ENCODE peak calls at places on chromosomes 11 and 22, in nine cellular contexts. One of them, this sample, is unnamed.

GRCh38 chr11:81869337-81870065 is 864.2 kb downstream of the FAM181B start:
- DNase-seq in aorta: no peak
- DNase-seq in effector memory CD4-positive, alpha-beta T cell: peak; percentile 81
- DNase-seq in PC-9: no peak
- DNase-seq in Caco-2: no peak
- DNase-seq in adrenal gland: no peak
- DNase-seq in adipocyte: no peak
- DNase-seq in endothelial cell of umbilical vein: no peak
- DNase-seq in GM23248: no peak
- DNase-seq in this sample: peak; percentile 24

GRCh38 chr22:28143961-28144745 is 225.1 kb upstream of the PITPNB start:
- DNase-seq in aorta: no peak
- DNase-seq in effector memory CD4-positive, alpha-beta T cell: no peak
- DNase-seq in PC-9: no peak
- DNase-seq in Caco-2: no peak
- DNase-seq in adrenal gland: no peak
- DNase-seq in adipocyte: peak; percentile 41
- DNase-seq in endothelial cell of umbilical vein: no peak
- DNase-seq in GM23248: no peak
- DNase-seq in this sample: no peak

GRCh38 chr11:65651589-65652510 is 10.9 kb downstream of the RELA start:
- DNase-seq in aorta: peak; percentile 51
- DNase-seq in effector memory CD4-positive, alpha-beta T cell: no peak
- DNase-seq in PC-9: peak; percentile 79
- DNase-seq in Caco-2: peak; percentile 33
- DNase-seq in adrenal gland: peak; percentile 69
- DNase-seq in adipocyte: no peak
- DNase-seq in endothelial cell of umbilical vein: no peak
- DNase-seq in GM23248: peak; percentile 71
- DNase-seq in this sample: no peak

GRCh38 chr11:86749861-86750401 is 50.4 kb upstream of the PRSS23 start:
- DNase-seq in aorta: no peak
- DNase-seq in effector memory CD4-positive, alpha-beta T cell: no peak
- DNase-seq in PC-9: no peak
- DNase-seq in Caco-2: no peak
- DNase-seq in adrenal gland: no peak
- DNase-seq in adipocyte: peak; percentile 36
- DNase-seq in endothelial cell of umbilical vein: no peak
- DNase-seq in GM23248: peak; percentile 32
- DNase-seq in this sample: no peak

GRCh38 chr11:121671276-121672168 is 218.8 kb upstream of the SORL1-AS1 start:
- DNase-seq in aorta: no peak
- DNase-seq in effector memory CD4-positive, alpha-beta T cell: no peak
- DNase-seq in PC-9: no peak
- DNase-seq in Caco-2: no peak
- DNase-seq in adrenal gland: no peak
- DNase-seq in adipocyte: no peak
- DNase-seq in endothelial cell of umbilical vein: no peak
- DNase-seq in GM23248: peak; percentile 14
- DNase-seq in this sample: no peak

GRCh38 chr11:45646275-45646970 is 19.0 kb downstream of the CHST1 start:
- DNase-seq in aorta: no peak
- DNase-seq in effector memory CD4-positive, alpha-beta T cell: no peak
- DNase-seq in PC-9: no peak
- DNase-seq in Caco-2: no peak
- DNase-seq in adrenal gland: no peak
- DNase-seq in adipocyte: peak; percentile 13
- DNase-seq in endothelial cell of umbilical vein: peak; percentile 60
- DNase-seq in GM23248: peak; percentile 58
- DNase-seq in this sample: peak; percentile 40

GRCh38 chr11:62439785-62440602 is 21.2 kb downstream of the SCGB1A1 start:
- DNase-seq in aorta: peak; percentile 78
- DNase-seq in effector memory CD4-positive, alpha-beta T cell: no peak
- DNase-seq in PC-9: no peak
- DNase-seq in Caco-2: no peak
- DNase-seq in adrenal gland: peak; percentile 26
- DNase-seq in adipocyte: peak; percentile 55
- DNase-seq in endothelial cell of umbilical vein: peak; percentile 60
- DNase-seq in GM23248: peak; percentile 83
- DNase-seq in this sample: no peak

GRCh38 chr11:115980336-115980735 is 476.1 kb upstream of the CADM1 start:
- DNase-seq in aorta: no peak
- DNase-seq in effector memory CD4-positive, alpha-beta T cell: no peak
- DNase-seq in PC-9: no peak
- DNase-seq in Caco-2: no peak
- DNase-seq in adrenal gland: peak; percentile 43
- DNase-seq in adipocyte: no peak
- DNase-seq in endothelial cell of umbilical vein: no peak
- DNase-seq in GM23248: no peak
- DNase-seq in this sample: no peak

GRCh38 chr11:43997022-43997665 is 50.6 kb upstream of the ACCSL start:
- DNase-seq in aorta: no peak
- DNase-seq in effector memory CD4-positive, alpha-beta T cell: no peak
- DNase-seq in PC-9: no peak
- DNase-seq in Caco-2: peak; percentile 2
- DNase-seq in adrenal gland: no peak
- DNase-seq in adipocyte: no peak
- DNase-seq in endothelial cell of umbilical vein: no peak
- DNase-seq in GM23248: no peak
- DNase-seq in this sample: no peak

GRCh38 chr22:43308451-43309235 is 34.5 kb downstream of the SCUBE1 start:
- DNase-seq in aorta: peak; percentile 18
- DNase-seq in effector memory CD4-positive, alpha-beta T cell: no peak
- DNase-seq in PC-9: no peak
- DNase-seq in Caco-2: no peak
- DNase-seq in adrenal gland: no peak
- DNase-seq in adipocyte: no peak
- DNase-seq in endothelial cell of umbilical vein: no peak
- DNase-seq in GM23248: no peak
- DNase-seq in this sample: no peak

GRCh38 chr11:134411887-134412507 is at the start of gene B3GAT1:
- DNase-seq in aorta: no peak
- DNase-seq in effector memory CD4-positive, alpha-beta T cell: no peak
- DNase-seq in PC-9: no peak
- DNase-seq in Caco-2: no peak
- DNase-seq in adrenal gland: no peak
- DNase-seq in adipocyte: no peak
- DNase-seq in endothelial cell of umbilical vein: no peak
- DNase-seq in GM23248: no peak
- DNase-seq in this sample: no peak

GRCh38 chr11:58968251-58968711 is 29.0 kb downstream of the GLYATL1 start:
- DNase-seq in aorta: no peak
- DNase-seq in effector memory CD4-positive, alpha-beta T cell: no peak
- DNase-seq in PC-9: no peak
- DNase-seq in Caco-2: no peak
- DNase-seq in adrenal gland: no peak
- DNase-seq in adipocyte: peak; percentile 16
- DNase-seq in endothelial cell of umbilical vein: no peak
- DNase-seq in GM23248: no peak
- DNase-seq in this sample: no peak

GRCh38 chr11:113189909-113190667 is 124.3 kb upstream of the TTC12 start:
- DNase-seq in aorta: peak; percentile 75
- DNase-seq in effector memory CD4-positive, alpha-beta T cell: no peak
- DNase-seq in PC-9: peak; percentile 89
- DNase-seq in Caco-2: no peak
- DNase-seq in adrenal gland: peak; percentile 88
- DNase-seq in adipocyte: peak; percentile 89
- DNase-seq in endothelial cell of umbilical vein: no peak
- DNase-seq in GM23248: peak; percentile 92
- DNase-seq in this sample: peak; percentile 31

GRCh38 chr11:20097319-20098221 is 62.7 kb downstream of the DBX1 start:
- DNase-seq in aorta: peak; percentile 60
- DNase-seq in effector memory CD4-positive, alpha-beta T cell: no peak
- DNase-seq in PC-9: no peak
- DNase-seq in Caco-2: no peak
- DNase-seq in adrenal gland: no peak
- DNase-seq in adipocyte: peak; percentile 85
- DNase-seq in endothelial cell of umbilical vein: peak; percentile 99
- DNase-seq in GM23248: peak; percentile 95
- DNase-seq in this sample: peak; percentile 92

GRCh38 chr22:37020192-37020479 is 594 bp downstream of the MPST start:
- DNase-seq in aorta: no peak
- DNase-seq in effector memory CD4-positive, alpha-beta T cell: no peak
- DNase-seq in PC-9: peak; percentile 63
- DNase-seq in Caco-2: no peak
- DNase-seq in adrenal gland: peak; percentile 68
- DNase-seq in adipocyte: peak; percentile 66
- DNase-seq in endothelial cell of umbilical vein: peak; percentile 47
- DNase-seq in GM23248: peak; percentile 84
- DNase-seq in this sample: peak; percentile 29

GRCh38 chr11:44967930-44968496 is 17.3 kb upstream of the TP53I11 start:
- DNase-seq in aorta: no peak
- DNase-seq in effector memory CD4-positive, alpha-beta T cell: no peak
- DNase-seq in PC-9: no peak
- DNase-seq in Caco-2: no peak
- DNase-seq in adrenal gland: no peak
- DNase-seq in adipocyte: no peak
- DNase-seq in endothelial cell of umbilical vein: no peak
- DNase-seq in GM23248: no peak
- DNase-seq in this sample: no peak

GRCh38 chr11:123478352-123478986 is 48.4 kb downstream of the GRAMD1B start:
- DNase-seq in aorta: peak; percentile 62
- DNase-seq in effector memory CD4-positive, alpha-beta T cell: peak; percentile 28
- DNase-seq in PC-9: peak; percentile 65
- DNase-seq in Caco-2: peak; percentile 71
- DNase-seq in adrenal gland: peak; percentile 71
- DNase-seq in adipocyte: peak; percentile 89
- DNase-seq in endothelial cell of umbilical vein: peak; percentile 76
- DNase-seq in GM23248: peak; percentile 90
- DNase-seq in this sample: peak; percentile 64

GRCh38 chr11:2885017-2885675 is 429 bp downstream of the CDKN1C start:
- DNase-seq in aorta: peak; percentile 72
- DNase-seq in effector memory CD4-positive, alpha-beta T cell: peak; percentile 14
- DNase-seq in PC-9: no peak
- DNase-seq in Caco-2: no peak
- DNase-seq in adrenal gland: peak; percentile 70
- DNase-seq in adipocyte: peak; percentile 81
- DNase-seq in endothelial cell of umbilical vein: peak; percentile 42
- DNase-seq in GM23248: peak; percentile 62
- DNase-seq in this sample: no peak

GRCh38 chr22:22893891-22894739 is 6.5 kb downstream of the IGLL5 start:
- DNase-seq in aorta: no peak
- DNase-seq in effector memory CD4-positive, alpha-beta T cell: no peak
- DNase-seq in PC-9: no peak
- DNase-seq in Caco-2: peak; percentile 16
- DNase-seq in adrenal gland: no peak
- DNase-seq in adipocyte: no peak
- DNase-seq in endothelial cell of umbilical vein: no peak
- DNase-seq in GM23248: no peak
- DNase-seq in this sample: no peak
- H3K27me3 ChIP-seq in aorta: peaks cover 2% of the 10 kb centered on the region
- H3K27me3 ChIP-seq in effector memory CD4-positive, alpha-beta T cell: peaks cover 5% of the 10 kb centered on the region
- H3K27me3 ChIP-seq in PC-9: peaks cover 86% of the 10 kb centered on the region
- H3K27me3 ChIP-seq in Caco-2: no peaks in the 10 kb centered on the region
- H3K27me3 ChIP-seq in adrenal gland: no peaks in the 10 kb centered on the region
- H3K27me3 ChIP-seq in adipocyte: peaks cover 53% of the 10 kb centered on the region
- H3K27me3 ChIP-seq in endothelial cell of umbilical vein: peaks cover 5% of the 10 kb centered on the region
- H3K27me3 ChIP-seq in GM23248: peaks cover 29% of the 10 kb centered on the region
- H3K27me3 ChIP-seq in this sample: peaks cover 44% of the 10 kb centered on the region

GRCh38 chr11:60917267-60917666 is 3.3 kb downstream of the TMEM109 start:
- DNase-seq in aorta: no peak
- DNase-seq in effector memory CD4-positive, alpha-beta T cell: no peak
- DNase-seq in PC-9: no peak
- DNase-seq in Caco-2: no peak
- DNase-seq in adrenal gland: no peak
- DNase-seq in adipocyte: no peak
- DNase-seq in endothelial cell of umbilical vein: no peak
- DNase-seq in GM23248: no peak
- DNase-seq in this sample: no peak

GRCh38 chr11:60919956-60920355 is 4.3 kb upstream of the TMEM132A start:
- DNase-seq in aorta: no peak
- DNase-seq in effector memory CD4-positive, alpha-beta T cell: no peak
- DNase-seq in PC-9: no peak
- DNase-seq in Caco-2: no peak
- DNase-seq in adrenal gland: peak; percentile 50
- DNase-seq in adipocyte: no peak
- DNase-seq in endothelial cell of umbilical vein: no peak
- DNase-seq in GM23248: peak; percentile 12
- DNase-seq in this sample: no peak

GRCh38 chr11:60919320-60919719 is 4.9 kb upstream of the TMEM132A start:
- DNase-seq in aorta: no peak
- DNase-seq in effector memory CD4-positive, alpha-beta T cell: no peak
- DNase-seq in PC-9: no peak
- DNase-seq in Caco-2: no peak
- DNase-seq in adrenal gland: no peak
- DNase-seq in adipocyte: no peak
- DNase-seq in endothelial cell of umbilical vein: peak; percentile 22
- DNase-seq in GM23248: no peak
- DNase-seq in this sample: no peak

GRCh38 chr11:60918251-60918940 is 4.4 kb downstream of the TMEM109 start:
- DNase-seq in aorta: no peak
- DNase-seq in effector memory CD4-positive, alpha-beta T cell: no peak
- DNase-seq in PC-9: no peak
- DNase-seq in Caco-2: peak; percentile 44
- DNase-seq in adrenal gland: no peak
- DNase-seq in adipocyte: no peak
- DNase-seq in endothelial cell of umbilical vein: no peak
- DNase-seq in GM23248: no peak
- DNase-seq in this sample: no peak

DNA sequence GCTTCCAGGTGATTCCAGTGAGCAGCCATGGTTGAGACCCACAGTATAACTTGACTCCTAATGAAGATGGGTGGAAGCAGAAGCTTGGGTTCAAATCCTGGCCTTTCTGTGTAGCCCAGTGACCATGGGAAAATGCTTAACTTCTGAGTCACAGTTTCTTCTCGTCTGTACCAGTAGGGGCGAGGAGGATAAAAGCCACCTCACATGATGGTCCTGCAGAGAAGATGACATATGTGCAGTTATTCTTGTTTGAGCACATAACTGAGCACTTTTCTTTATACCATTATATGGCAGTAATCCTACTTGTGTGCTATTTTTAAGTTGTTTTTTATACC is 5.0 kb downstream of the TMEM109 start:
- DNase-seq in aorta: no peak
- DNase-seq in effector memory CD4-positive, alpha-beta T cell: no peak
- DNase-seq in PC-9: peak; percentile 65
- DNase-seq in Caco-2: no peak
- DNase-seq in adrenal gland: no peak
- DNase-seq in adipocyte: no peak
- DNase-seq in endothelial cell of umbilical vein: no peak
- DNase-seq in GM23248: peak; percentile 57
- DNase-seq in this sample: peak; percentile 73
- H3K27me3 ChIP-seq in aorta: no peaks in the 10 kb centered on the region
- H3K27me3 ChIP-seq in effector memory CD4-positive, alpha-beta T cell: peaks cover 4% of the 10 kb centered on the region
- H3K27me3 ChIP-seq in PC-9: no peaks in the 10 kb centered on the region
- H3K27me3 ChIP-seq in Caco-2: no peaks in the 10 kb centered on the region
- H3K27me3 ChIP-seq in adrenal gland: no peaks in the 10 kb centered on the region
- H3K27me3 ChIP-seq in adipocyte: no peaks in the 10 kb centered on the region
- H3K27me3 ChIP-seq in endothelial cell of umbilical vein: no peaks in the 10 kb centered on the region
- H3K27me3 ChIP-seq in GM23248: no peaks in the 10 kb centered on the region
- H3K27me3 ChIP-seq in this sample: no peaks in the 10 kb centered on the region

GRCh38 chr22:22840778-22841177 is 46.8 kb upstream of the IGLL5 start:
- DNase-seq in aorta: no peak
- DNase-seq in effector memory CD4-positive, alpha-beta T cell: no peak
- DNase-seq in PC-9: no peak
- DNase-seq in Caco-2: no peak
- DNase-seq in adrenal gland: no peak
- DNase-seq in adipocyte: no peak
- DNase-seq in endothelial cell of umbilical vein: no peak
- DNase-seq in GM23248: no peak
- DNase-seq in this sample: no peak
- H3K27me3 ChIP-seq in aorta: peaks cover 3% of the 10 kb centered on the region
- H3K27me3 ChIP-seq in effector memory CD4-positive, alpha-beta T cell: no peaks in the 10 kb centered on the region
- H3K27me3 ChIP-seq in PC-9: peaks cover 34% of the 10 kb centered on the region
- H3K27me3 ChIP-seq in Caco-2: no peaks in the 10 kb centered on the region
- H3K27me3 ChIP-seq in adrenal gland: no peaks in the 10 kb centered on the region
- H3K27me3 ChIP-seq in adipocyte: peaks cover 12% of the 10 kb centered on the region
- H3K27me3 ChIP-seq in endothelial cell of umbilical vein: peaks cover 2% of the 10 kb centered on the region
- H3K27me3 ChIP-seq in GM23248: peaks cover 14% of the 10 kb centered on the region
- H3K27me3 ChIP-seq in this sample: peaks cover 23% of the 10 kb centered on the region

GRCh38 chr11:118148240-118148639 is 4.4 kb downstream of the SCN4B start:
- DNase-seq in aorta: no peak
- DNase-seq in effector memory CD4-positive, alpha-beta T cell: no peak
- DNase-seq in PC-9: no peak
- DNase-seq in Caco-2: no peak
- DNase-seq in adrenal gland: no peak
- DNase-seq in adipocyte: no peak
- DNase-seq in endothelial cell of umbilical vein: no peak
- DNase-seq in GM23248: no peak
- DNase-seq in this sample: no peak
- H3K27me3 ChIP-seq in aorta: peaks cover 2% of the 10 kb centered on the region
- H3K27me3 ChIP-seq in effector memory CD4-positive, alpha-beta T cell: peaks cover 27% of the 10 kb centered on the region
- H3K27me3 ChIP-seq in PC-9: peaks cover 52% of the 10 kb centered on the region
- H3K27me3 ChIP-seq in Caco-2: peaks cover 4% of the 10 kb centered on the region
- H3K27me3 ChIP-seq in adrenal gland: peaks cover 17% of the 10 kb centered on the region
- H3K27me3 ChIP-seq in adipocyte: peaks cover 72% of the 10 kb centered on the region
- H3K27me3 ChIP-seq in endothelial cell of umbilical vein: peaks cover 57% of the 10 kb centered on the region
- H3K27me3 ChIP-seq in GM23248: peaks cover 54% of the 10 kb centered on the region
- H3K27me3 ChIP-seq in this sample: peaks cover 48% of the 10 kb centered on the region